ENCODE peak calls at places on chromosomes 6 and 20, in ten cellular contexts. Y is epithelial cell of proximal tubule, F is HFFc6, H is RWPE1, N is GM03348, R is GM18507, U is RPMI7951, W is Right ventricle myocardium superior, P is AG04449, V is retina. I is an unnamed sample.

GRCh38 chr6:3711776-3712175 is 39.7 kb downstream of the PXDC1 start:
- DNase-seq in V (no peak), H (no peak), R (no peak), Y (no peak), U (no peak), N (no peak), W (no peak), F (no peak), P (no peak), I (no peak)

GRCh38 chr6:32637219-32637880 is at the start of gene HLA-DQA1:
- DNase-seq in R (peak; percentile 26), P (no peak), U (no peak), V (no peak), F (no peak), N (no peak), H (no peak), Y (peak; percentile 7), W (no peak), I (peak; percentile 95)

GRCh38 chr6:142713959-142714358 is 231.0 kb downstream of the HIVEP2 start:
- DNase-seq in F (no peak), P (no peak), R (no peak), Y (no peak), N (no peak), U (no peak), W (no peak), H (no peak), V (no peak), I (no peak)

GRCh38 chr6:79984261-79984660 is 20.2 kb upstream of the TTK start:
- DNase-seq in V (no peak), N (no peak), U (peak; percentile 41), H (peak; percentile 26), P (no peak), F (no peak), Y (peak; percentile 78), W (no peak), R (no peak), I (peak; percentile 35)

GRCh38 chr6:1215884-1216487 is 95.9 kb upstream of the FOXQ1 start:
- DNase-seq in U (no peak), R (no peak), H (no peak), W (no peak), F (no peak), V (no peak), N (no peak), Y (no peak), P (no peak), I (no peak)

GRCh38 chr6:25344827-25345226 is 65.7 kb downstream of the CARMIL1 start:
- DNase-seq in H (no peak), W (no peak), V (no peak), N (no peak), U (no peak), Y (no peak), P (no peak), R (no peak), F (no peak), I (no peak)

GRCh38 chr6:41492261-41492891 is 53.8 kb upstream of the FOXP4 start:
- DNase-seq in F (no peak), R (no peak), N (no peak), Y (no peak), P (no peak), W (no peak), U (no peak), H (no peak), V (peak; percentile 80), I (peak; percentile 30)

GRCh38 chr20:21725892-21726291 is 20.4 kb downstream of the PAX1 start:
- DNase-seq in F (no peak), N (no peak), V (no peak), Y (no peak), R (no peak), U (no peak), H (no peak), W (no peak), P (no peak), I (no peak)

GRCh38 chr20:7220755-7221154 is 453.3 kb downstream of the BMP2 start:
- DNase-seq in H (no peak), P (no peak), R (no peak), N (no peak), F (no peak), U (no peak), Y (no peak), V (no peak), W (no peak), I (no peak)

GRCh38 chr6:56021943-56022342 is 146.6 kb upstream of the BMP5 start:
- DNase-seq in P (no peak), H (no peak), V (no peak), W (no peak), R (no peak), N (no peak), U (no peak), Y (no peak), F (no peak), I (no peak)

GRCh38 chr6:127716425-127716930 is 139.5 kb downstream of the C6orf58 start:
- DNase-seq in N (no peak), W (no peak), Y (no peak), R (no peak), F (no peak), P (no peak), V (no peak), U (no peak), H (no peak), I (no peak)

GRCh38 chr6:45970326-45970725 is 45.3 kb downstream of the CLIC5 start:
- DNase-seq in V (no peak), H (no peak), U (no peak), R (no peak), F (no peak), Y (no peak), N (no peak), W (no peak), P (no peak), I (no peak)

GRCh38 chr6:42860031-42860430 is 19.4 kb upstream of the RPL7L1 start:
- DNase-seq in Y (no peak), P (no peak), U (no peak), R (no peak), V (no peak), N (no peak), W (no peak), H (no peak), F (no peak), I (no peak)

GRCh38 chr6:16929814-16930213 is 168.6 kb upstream of the ATXN1 start:
- DNase-seq in R (no peak), V (no peak), H (no peak), P (peak; percentile 99), U (peak; percentile 98), N (peak; percentile 88), W (no peak), F (peak; percentile 99), Y (no peak), I (no peak)

GRCh38 chr6:87653074-87653962 is 48.7 kb downstream of the AKIRIN2 start:
- DNase-seq in H (no peak), N (no peak), P (no peak), W (no peak), F (no peak), V (no peak), Y (no peak), R (no peak), U (no peak), I (peak; percentile 34)

GRCh38 chr6:143734641-143735063 is 56.9 kb downstream of the PHACTR2 start:
- DNase-seq in W (no peak), V (no peak), H (no peak), Y (no peak), U (peak; percentile 13), P (no peak), R (no peak), F (no peak), N (no peak), I (no peak)

GRCh38 chr6:17086469-17086868 is 15.4 kb upstream of the STMND1 start:
- DNase-seq in R (peak; percentile 7), Y (peak; percentile 13), H (peak; percentile 83), P (peak; percentile 24), W (no peak), N (peak; percentile 86), V (no peak), F (peak; percentile 85), U (peak; percentile 83), I (peak; percentile 41)

GRCh38 chr20:60372822-60373221 is 414.6 kb downstream of the CDH26 start:
- DNase-seq in F (no peak), P (no peak), N (no peak), W (no peak), U (no peak), V (no peak), Y (no peak), H (no peak), R (no peak), I (no peak)

GRCh38 chr20:51337126-51337805 is 205.3 kb downstream of the NFATC2 start:
- DNase-seq in N (no peak), P (no peak), V (no peak), U (no peak), R (no peak), H (no peak), Y (no peak), W (no peak), F (no peak), I (peak; percentile 4)

GRCh38 chr6:106525885-106526280 is 103.4 kb downstream of the RTN4IP1 start:
- DNase-seq in P (no peak), H (no peak), W (no peak), F (no peak), U (no peak), R (no peak), V (no peak), Y (no peak), N (no peak), I (no peak)

GRCh38 chr6:152748843-152749242 is 1.8 kb upstream of the VIP start:
- DNase-seq in F (peak; percentile 31), P (no peak), V (no peak), R (no peak), Y (no peak), U (no peak), H (no peak), N (peak; percentile 22), W (no peak), I (no peak)

GRCh38 chr6:118896339-118897136 is 2.6 kb downstream of the ASF1A start:
- DNase-seq in P (no peak), V (peak; percentile 33), H (peak; percentile 53), W (no peak), U (peak; percentile 64), F (peak; percentile 54), R (no peak), N (peak; percentile 28), Y (peak; percentile 55), I (peak; percentile 67)

GRCh38 chr6:169803816-169804340 is 52.5 kb downstream of the ERMARD start:
- DNase-seq in P (no peak), W (no peak), U (no peak), V (no peak), F (no peak), N (no peak), R (no peak), Y (no peak), H (no peak), I (no peak)

GRCh38 chr20:20702330-20703245 is 9.9 kb downstream of the RALGAPA2 start:
- DNase-seq in Y (no peak), U (no peak), V (no peak), R (no peak), F (no peak), N (no peak), W (no peak), H (no peak), P (no peak), I (no peak)

GRCh38 chr6:86502522-86502921 is 434.8 kb upstream of the HTR1E start:
- DNase-seq in H (no peak), W (no peak), F (no peak), Y (no peak), R (no peak), U (no peak), P (no peak), N (no peak), V (no peak), I (no peak)

GRCh38 chr6:163253556-163254213 is 160.8 kb upstream of the QKI start:
- DNase-seq in W (no peak), F (no peak), Y (no peak), H (no peak), V (no peak), U (no peak), P (no peak), N (no peak), R (no peak), I (no peak)

GRCh38 chr6:88952065-88952704 is 11.2 kb downstream of the RNGTT start:
- DNase-seq in F (no peak), R (no peak), U (no peak), Y (no peak), V (no peak), N (no peak), P (no peak), H (no peak), W (no peak), I (peak; percentile 5)

GRCh38 chr6:159121387-159121955 is 47.7 kb upstream of the FNDC1 start:
- DNase-seq in V (no peak), H (no peak), P (no peak), W (no peak), F (no peak), Y (no peak), N (no peak), U (no peak), R (no peak), I (no peak)